ENCODE peak calls at places on chromosome 2, in six cellular contexts. One of them, this sample, is unnamed.

GRCh38 chr2:69969991-69970390 is 8.6 kb upstream of the ASPRV1 start:
- DNase-seq in HCT116: no peak
- DNase-seq in K562: no peak
- DNase-seq in transverse colon: no peak
- DNase-seq in Panc1: no peak
- DNase-seq in HepG2: no peak
- DNase-seq in this sample: no peak

GRCh38 chr2:62801814-62802524 is 96.5 kb downstream of the EHBP1 start:
- DNase-seq in transverse colon: no peak
- DNase-seq in HCT116: no peak
- DNase-seq in HepG2: no peak
- DNase-seq in K562: no peak
- DNase-seq in Panc1: no peak
- DNase-seq in this sample: no peak

GRCh38 chr2:175690113-175690716 is 311.9 kb downstream of the LNPK start:
- DNase-seq in HepG2: peak; percentile 72
- DNase-seq in K562: peak; percentile 66
- DNase-seq in HCT116: peak; percentile 58
- DNase-seq in transverse colon: peak; percentile 24
- DNase-seq in Panc1: peak; percentile 66
- DNase-seq in this sample: no peak

GRCh38 chr2:42844901-42845685 is 52.7 kb upstream of the HAAO start:
- DNase-seq in K562: no peak
- DNase-seq in transverse colon: peak; percentile 31
- DNase-seq in HCT116: no peak
- DNase-seq in HepG2: no peak
- DNase-seq in Panc1: no peak
- DNase-seq in this sample: no peak

GRCh38 chr2:195706161-195706900 is 49.3 kb downstream of the SLC39A10 start:
- DNase-seq in transverse colon: no peak
- DNase-seq in HepG2: no peak
- DNase-seq in HCT116: no peak
- DNase-seq in K562: no peak
- DNase-seq in Panc1: no peak
- DNase-seq in this sample: no peak

GRCh38 chr2:28658369-28658768 is 93.3 kb upstream of the PPP1CB start:
- DNase-seq in HepG2: no peak
- DNase-seq in transverse colon: no peak
- DNase-seq in Panc1: no peak
- DNase-seq in K562: no peak
- DNase-seq in HCT116: no peak
- DNase-seq in this sample: no peak

GRCh38 chr2:229686122-229686919 is 28.0 kb downstream of the DNER start:
- DNase-seq in K562: no peak
- DNase-seq in transverse colon: no peak
- DNase-seq in HepG2: no peak
- DNase-seq in HCT116: no peak
- DNase-seq in Panc1: no peak
- DNase-seq in this sample: no peak

GRCh38 chr2:60054571-60055340 is 498.7 kb downstream of the BCL11A start:
- DNase-seq in transverse colon: no peak
- DNase-seq in HepG2: no peak
- DNase-seq in K562: no peak
- DNase-seq in Panc1: no peak
- DNase-seq in HCT116: no peak
- DNase-seq in this sample: peak; percentile 44

GRCh38 chr2:241067501-241068135 is 34.5 kb downstream of the MTERF4 start:
- DNase-seq in transverse colon: no peak
- DNase-seq in HCT116: no peak
- DNase-seq in K562: no peak
- DNase-seq in Panc1: no peak
- DNase-seq in HepG2: no peak
- DNase-seq in this sample: no peak

GRCh38 chr2:141554810-141555209 is 576.0 kb downstream of the LRP1B start:
- DNase-seq in HCT116: peak; percentile 34
- DNase-seq in K562: no peak
- DNase-seq in transverse colon: no peak
- DNase-seq in Panc1: peak; percentile 54
- DNase-seq in HepG2: peak; percentile 18
- DNase-seq in this sample: no peak

GRCh38 chr2:71618327-71619113 is 165.2 kb downstream of the DYSF start:
- DNase-seq in transverse colon: no peak
- DNase-seq in HCT116: no peak
- DNase-seq in Panc1: no peak
- DNase-seq in K562: no peak
- DNase-seq in HepG2: no peak
- DNase-seq in this sample: peak; percentile 21

GRCh38 chr2:170770008-170770303 is 222 bp upstream of the ERICH2 start:
- DNase-seq in transverse colon: no peak
- DNase-seq in HepG2: no peak
- DNase-seq in K562: no peak
- DNase-seq in HCT116: no peak
- DNase-seq in Panc1: no peak
- DNase-seq in this sample: no peak

GRCh38 chr2:170772295-170772694 is 2.1 kb downstream of the ERICH2 start:
- DNase-seq in K562: no peak
- DNase-seq in HepG2: no peak
- DNase-seq in Panc1: no peak
- DNase-seq in HCT116: no peak
- DNase-seq in transverse colon: no peak
- DNase-seq in this sample: no peak

GRCh38 chr2:170774074-170774473 is 3.9 kb downstream of the ERICH2 start:
- DNase-seq in HCT116: no peak
- DNase-seq in Panc1: no peak
- DNase-seq in HepG2: no peak
- DNase-seq in K562: no peak
- DNase-seq in transverse colon: no peak
- DNase-seq in this sample: no peak

GRCh38 chr2:170770304-170771048 is at the start of gene ERICH2:
- DNase-seq in HCT116: peak; percentile 80
- DNase-seq in HepG2: peak; percentile 81
- DNase-seq in transverse colon: peak; percentile 86
- DNase-seq in Panc1: peak; percentile 25
- DNase-seq in K562: peak; percentile 98
- DNase-seq in this sample: peak; percentile 86

DNA sequence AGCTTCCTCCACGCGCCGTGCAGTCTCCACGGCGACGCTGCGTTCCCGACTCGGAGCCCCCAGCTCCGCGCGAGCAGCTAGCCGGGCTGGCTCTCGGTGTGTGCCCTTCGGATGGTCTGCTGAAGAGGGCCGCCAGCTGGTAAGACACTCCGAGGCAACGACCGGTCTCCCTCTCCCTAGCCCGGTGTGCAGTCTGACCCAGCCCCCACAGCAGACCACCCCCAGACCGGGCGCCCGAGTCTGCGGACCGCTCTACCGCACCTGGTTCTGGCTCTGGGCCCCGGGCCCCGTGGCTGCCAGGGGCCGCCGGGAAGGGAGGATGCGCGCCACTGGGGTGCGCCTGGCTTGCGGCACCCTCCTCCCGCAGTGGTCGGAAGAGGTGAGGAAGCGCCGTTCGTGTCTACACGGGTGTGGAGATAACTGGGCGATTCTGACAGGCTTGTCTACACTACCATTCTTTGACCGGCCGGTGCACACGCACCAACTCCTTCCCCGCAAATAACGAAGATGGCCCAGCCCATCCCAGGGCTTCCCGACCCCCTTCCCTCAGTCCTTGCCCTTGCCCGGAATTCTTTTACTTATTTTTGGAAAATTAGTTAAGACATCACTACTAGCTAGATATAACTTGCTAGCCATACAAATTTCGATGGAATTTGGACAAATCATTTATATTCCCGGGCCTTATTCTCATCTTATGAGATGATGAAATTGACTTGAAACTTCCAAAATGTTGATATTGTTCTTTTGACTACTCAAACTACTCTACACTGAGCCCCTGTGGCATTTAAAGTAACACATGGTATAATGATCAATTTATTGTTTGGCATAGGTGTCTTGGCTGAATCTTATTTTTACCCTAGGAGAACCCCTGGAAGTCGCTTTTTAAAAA is 1.1 kb downstream of the ERICH2 start:
- DNase-seq in HepG2: peak; percentile 30
- DNase-seq in Panc1: no peak
- DNase-seq in HCT116: peak; percentile 7
- DNase-seq in K562: no peak
- DNase-seq in transverse colon: peak; percentile 39
- DNase-seq in this sample: no peak
- TF ChIP-seq POLR2AphosphoS5 in HepG2: no peak
- TF ChIP-seq POLR2AphosphoS5 in Panc1: no peak
- TF ChIP-seq POLR2AphosphoS5 in HCT116: no peak
- TF ChIP-seq POLR2AphosphoS5 in K562: no peak
- TF ChIP-seq POLR2AphosphoS5 in transverse colon: no peak
- TF ChIP-seq POLR2AphosphoS5 in this sample: no peak

GRCh38 chr2:182913064-182913463 is 46.6 kb upstream of the FRZB start:
- DNase-seq in transverse colon: no peak
- DNase-seq in HCT116: no peak
- DNase-seq in HepG2: no peak
- DNase-seq in Panc1: no peak
- DNase-seq in K562: no peak
- DNase-seq in this sample: no peak

GRCh38 chr2:182916417-182916816 is 50.0 kb upstream of the FRZB start:
- DNase-seq in HCT116: no peak
- DNase-seq in HepG2: no peak
- DNase-seq in K562: no peak
- DNase-seq in transverse colon: no peak
- DNase-seq in Panc1: no peak
- DNase-seq in this sample: no peak

GRCh38 chr2:182914852-182915251 is 48.4 kb upstream of the FRZB start:
- DNase-seq in Panc1: no peak
- DNase-seq in K562: no peak
- DNase-seq in HepG2: no peak
- DNase-seq in transverse colon: no peak
- DNase-seq in HCT116: no peak
- DNase-seq in this sample: no peak

GRCh38 chr2:182917924-182918323 is 51.5 kb upstream of the FRZB start:
- DNase-seq in K562: no peak
- DNase-seq in HepG2: no peak
- DNase-seq in transverse colon: no peak
- DNase-seq in Panc1: no peak
- DNase-seq in HCT116: no peak
- DNase-seq in this sample: no peak

GRCh38 chr2:182915369-182916326 is 49.2 kb upstream of the FRZB start:
- DNase-seq in HCT116: no peak
- DNase-seq in HepG2: no peak
- DNase-seq in transverse colon: no peak
- DNase-seq in Panc1: no peak
- DNase-seq in K562: no peak
- DNase-seq in this sample: no peak
- H3K27ac ChIP-seq in HCT116: no peak overlapping the region
- H3K27ac ChIP-seq in HepG2: no peak overlapping the region
- H3K27ac ChIP-seq in transverse colon: no peak overlapping the region
- H3K27ac ChIP-seq in Panc1: no peak overlapping the region
- H3K27ac ChIP-seq in K562: no peak overlapping the region
- H3K27ac ChIP-seq in this sample: no peak overlapping the region

GRCh38 chr2:236843061-236843460 is 242.6 kb upstream of the COPS8 start:
- DNase-seq in HepG2: no peak
- DNase-seq in HCT116: no peak
- DNase-seq in Panc1: no peak
- DNase-seq in transverse colon: no peak
- DNase-seq in K562: no peak
- DNase-seq in this sample: no peak
- TF ChIP-seq CTCF in HepG2: no peak
- TF ChIP-seq CTCF in HCT116: no peak
- TF ChIP-seq CTCF in Panc1: no peak
- TF ChIP-seq CTCF in transverse colon: no peak
- TF ChIP-seq CTCF in K562: no peak
- TF ChIP-seq CTCF in this sample: no peak

GRCh38 chr2:110960281-110960680 is 160.4 kb upstream of the BCL2L11 start:
- DNase-seq in Panc1: no peak
- DNase-seq in HepG2: no peak
- DNase-seq in transverse colon: no peak
- DNase-seq in HCT116: no peak
- DNase-seq in K562: no peak
- DNase-seq in this sample: no peak
- TF ChIP-seq POLR2AphosphoS5 in Panc1: no peak
- TF ChIP-seq POLR2AphosphoS5 in HepG2: no peak
- TF ChIP-seq POLR2AphosphoS5 in transverse colon: no peak
- TF ChIP-seq POLR2AphosphoS5 in HCT116: no peak
- TF ChIP-seq POLR2AphosphoS5 in K562: no peak
- TF ChIP-seq POLR2AphosphoS5 in this sample: no peak

DNA sequence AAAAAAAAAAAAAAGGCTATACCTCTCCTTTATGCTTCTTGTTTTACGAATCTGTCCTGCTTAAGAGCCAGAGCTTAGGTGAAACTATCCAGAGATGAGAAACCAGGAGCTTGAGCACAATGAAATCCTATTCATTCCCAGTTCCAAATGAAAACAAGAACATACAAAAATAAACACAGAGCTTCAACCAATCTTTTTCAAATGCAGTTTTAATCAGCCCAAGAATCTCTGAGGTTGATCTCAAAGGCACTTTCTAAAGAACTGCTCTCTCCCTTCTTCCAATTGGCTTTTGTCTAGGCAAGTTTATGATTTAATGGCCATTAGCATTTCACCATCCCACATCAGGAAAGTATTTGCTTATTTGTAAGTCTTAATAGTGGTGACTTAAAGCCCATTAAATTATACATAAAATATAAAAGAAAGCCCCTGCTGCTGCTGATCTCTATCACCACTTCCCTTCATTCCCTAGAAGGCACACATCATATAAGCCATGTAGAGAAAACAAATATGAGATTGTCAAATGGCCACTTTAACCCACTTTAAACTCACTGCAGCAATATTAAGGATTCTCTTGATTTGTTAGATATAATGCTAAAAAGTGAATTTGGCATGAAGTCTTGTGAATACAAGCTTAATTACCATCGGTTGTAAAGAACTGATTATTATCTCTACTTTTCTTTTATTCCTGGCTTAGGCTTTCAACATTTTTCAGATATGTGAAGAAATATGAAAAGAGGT is 29.3 kb upstream of the SCN9A start:
- DNase-seq in HepG2: no peak
- DNase-seq in K562: no peak
- DNase-seq in Panc1: no peak
- DNase-seq in HCT116: no peak
- DNase-seq in transverse colon: no peak
- DNase-seq in this sample: no peak
- H3K27ac ChIP-seq in HepG2: no peak overlapping the region
- H3K27ac ChIP-seq in K562: no peak overlapping the region
- H3K27ac ChIP-seq in Panc1: no peak overlapping the region
- H3K27ac ChIP-seq in HCT116: no peak overlapping the region
- H3K27ac ChIP-seq in transverse colon: no peak overlapping the region
- H3K27ac ChIP-seq in this sample: no peak overlapping the region

DNA sequence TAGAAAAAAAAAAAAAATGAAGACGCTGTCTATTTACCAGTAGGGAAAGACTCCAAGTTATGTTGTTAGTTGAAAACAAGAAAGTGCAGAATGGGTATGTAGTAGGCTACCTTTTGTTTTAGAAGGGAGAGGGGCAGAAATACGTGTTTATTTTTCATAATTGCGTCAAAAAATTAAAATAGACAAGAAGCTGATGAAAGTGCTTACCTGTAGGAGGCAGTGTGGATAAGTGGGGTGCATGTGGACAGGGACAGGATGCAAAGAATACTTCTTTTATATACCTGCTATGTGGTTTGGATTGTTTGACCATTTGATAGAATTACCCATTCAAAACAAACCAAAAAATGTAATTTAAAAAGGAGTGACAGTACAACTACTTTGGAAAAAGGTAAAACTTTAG is 3.0 kb upstream of the GCG start:
- DNase-seq in HepG2: no peak
- DNase-seq in HCT116: no peak
- DNase-seq in K562: no peak
- DNase-seq in Panc1: no peak
- DNase-seq in transverse colon: no peak
- DNase-seq in this sample: no peak
- TF ChIP-seq CTCF in HepG2: no peak
- TF ChIP-seq CTCF in HCT116: peak; percentile 43
- TF ChIP-seq CTCF in K562: no peak
- TF ChIP-seq CTCF in Panc1: no peak
- TF ChIP-seq CTCF in transverse colon: peak; percentile 9
- TF ChIP-seq CTCF in this sample: no peak